ENCODE peak calls at places on chromosomes 2 and 18, in ten cellular contexts. R is mucosa of descending colon; G is GM03348; B is MV-4-11; T is COR-L47; K is EH; V is effector CD4-positive, alpha-beta T cell; J is T-helper 9 cell; Z is epithelial cell of esophagus; I is stimulated activated naive B cell treated with anti-CD40 and anti-IgM and Interleukin-4, amounts not matched to agents 10 μg/mL and 1 μg/mL and 100 μg/mL, for 72 hours. F is an unnamed sample.

GRCh38 chr2:100990166-100990565 is 11.9 kb upstream of the RPL31 start:
- DNase-seq in R (no peak), G (no peak), B (no peak), T (no peak), K (no peak), V (no peak), J (no peak), Z (no peak), I (no peak), F (no peak)

GRCh38 chr2:60555066-60555793 is 1.8 kb upstream of the BCL11A start:
- DNase-seq in R (peak; percentile 87), G (peak; percentile 72), B (peak; percentile 81), T (peak; percentile 56), K (peak; percentile 78), V (peak; percentile 30), J (peak; percentile 27), Z (peak; percentile 78), I (peak; percentile 78), F (peak; percentile 42)

GRCh38 chr2:202023904-202024266 is 9.8 kb upstream of the FZD7 start:
- DNase-seq in R (no peak), G (no peak), B (no peak), T (no peak), K (no peak), V (no peak), J (no peak), Z (no peak), I (no peak), F (no peak)

GRCh38 chr2:71000780-71001591 is 6.3 kb upstream of the TEX261 start:
- DNase-seq in R (peak; percentile 80), G (peak; percentile 91), B (peak; percentile 59), T (peak; percentile 64), K (peak; percentile 71), V (peak; percentile 71), J (peak; percentile 75), Z (peak; percentile 67), I (peak; percentile 72), F (peak; percentile 65)

GRCh38 chr18:12431561-12431960 is 23.8 kb downstream of the PRELID3A start:
- DNase-seq in R (no peak), G (no peak), B (no peak), T (no peak), K (no peak), V (no peak), J (no peak), Z (no peak), I (no peak), F (no peak)

GRCh38 chr2:201964631-201965206 is 68.9 kb upstream of the FZD7 start:
- DNase-seq in R (no peak), G (no peak), B (no peak), T (peak; percentile 83), K (peak; percentile 26), V (no peak), J (no peak), Z (no peak), I (no peak), F (no peak)

GRCh38 chr2:37005118-37005868 is 39.0 kb upstream of the STRN start:
- DNase-seq in R (peak; percentile 62), G (no peak), B (peak; percentile 7), T (no peak), K (peak; percentile 32), V (no peak), J (no peak), Z (peak; percentile 63), I (peak; percentile 21), F (no peak)

GRCh38 chr18:49090901-49091300 is 140.1 kb upstream of the SMAD7 start:
- DNase-seq in R (no peak), G (no peak), B (no peak), T (no peak), K (no peak), V (no peak), J (no peak), Z (no peak), I (no peak), F (no peak)

GRCh38 chr2:234258562-234259141 is 208.2 kb downstream of the SPP2 start:
- DNase-seq in R (no peak), G (peak; percentile 68), B (no peak), T (no peak), K (no peak), V (no peak), J (no peak), Z (peak; percentile 75), I (no peak), F (no peak)

GRCh38 chr2:239536186-239536585 is 135.4 kb upstream of the HDAC4 start:
- DNase-seq in R (no peak), G (no peak), B (no peak), T (no peak), K (no peak), V (no peak), J (no peak), Z (no peak), I (no peak), F (no peak)

GRCh38 chr2:10389191-10389590 is 58.9 kb downstream of the ODC1 start:
- DNase-seq in R (no peak), G (no peak), B (no peak), T (no peak), K (no peak), V (no peak), J (no peak), Z (no peak), I (no peak), F (no peak)

F was measured in effector CD8-positive, alpha-beta T cell.